ENCODE peak calls at places on chromosomes 7 and 10, in six cellular contexts. One of them, this sample, is unnamed.
A peak's percentile ranks its signal among the peaks of the same experiment; 100 is the strongest.

GRCh38 chr10:43214071-43214955 is 52.6 kb downstream of the RASGEF1A start:
- DNase-seq in brain microvascular endothelial cell: peak; percentile 40
- DNase-seq in esophagus squamous epithelium: no peak
- DNase-seq in Panc1: no peak
- DNase-seq in mammary epithelial cell: peak; percentile 9
- DNase-seq in cardiac muscle cell: no peak
- DNase-seq in this sample: no peak

GRCh38 chr10:94626476-94626875 is 57.1 kb upstream of the CYP2C18 start:
- DNase-seq in brain microvascular endothelial cell: no peak
- DNase-seq in esophagus squamous epithelium: no peak
- DNase-seq in Panc1: no peak
- DNase-seq in mammary epithelial cell: peak; percentile 41
- DNase-seq in cardiac muscle cell: no peak
- DNase-seq in this sample: peak; percentile 54

GRCh38 chr7:43303740-43304241 is 191.3 kb downstream of the HECW1 start:
- DNase-seq in brain microvascular endothelial cell: peak; percentile 4
- DNase-seq in esophagus squamous epithelium: no peak
- DNase-seq in Panc1: no peak
- DNase-seq in mammary epithelial cell: peak; percentile 74
- DNase-seq in cardiac muscle cell: no peak
- DNase-seq in this sample: peak; percentile 22

GRCh38 chr7:127417346-127417745 is 24.8 kb upstream of the ZNF800 start:
- DNase-seq in brain microvascular endothelial cell: no peak
- DNase-seq in esophagus squamous epithelium: no peak
- DNase-seq in Panc1: no peak
- DNase-seq in mammary epithelial cell: no peak
- DNase-seq in cardiac muscle cell: no peak
- DNase-seq in this sample: no peak

GRCh38 chr10:97759157-97759980 is 12.4 kb downstream of the SFRP5 start:
- DNase-seq in brain microvascular endothelial cell: peak; percentile 40
- DNase-seq in esophagus squamous epithelium: no peak
- DNase-seq in Panc1: peak; percentile 32
- DNase-seq in mammary epithelial cell: peak; percentile 27
- DNase-seq in cardiac muscle cell: peak; percentile 89
- DNase-seq in this sample: peak; percentile 47

GRCh38 chr7:37495574-37496184 is 47.0 kb upstream of the ELMO1 start:
- DNase-seq in brain microvascular endothelial cell: peak; percentile 13
- DNase-seq in esophagus squamous epithelium: no peak
- DNase-seq in Panc1: peak; percentile 12
- DNase-seq in mammary epithelial cell: peak; percentile 25
- DNase-seq in cardiac muscle cell: peak; percentile 44
- DNase-seq in this sample: no peak

GRCh38 chr10:116653885-116654284 is 33.1 kb downstream of the PNLIPRP2 start:
- DNase-seq in brain microvascular endothelial cell: no peak
- DNase-seq in esophagus squamous epithelium: no peak
- DNase-seq in Panc1: no peak
- DNase-seq in mammary epithelial cell: no peak
- DNase-seq in cardiac muscle cell: no peak
- DNase-seq in this sample: no peak

GRCh38 chr7:36001546-36001945 is 151.5 kb upstream of the EEPD1 start:
- DNase-seq in brain microvascular endothelial cell: peak; percentile 19
- DNase-seq in esophagus squamous epithelium: no peak
- DNase-seq in Panc1: no peak
- DNase-seq in mammary epithelial cell: no peak
- DNase-seq in cardiac muscle cell: no peak
- DNase-seq in this sample: no peak

GRCh38 chr10:82089327-82089726 is 214.3 kb downstream of the NRG3 start:
- DNase-seq in brain microvascular endothelial cell: no peak
- DNase-seq in esophagus squamous epithelium: no peak
- DNase-seq in Panc1: no peak
- DNase-seq in mammary epithelial cell: no peak
- DNase-seq in cardiac muscle cell: peak; percentile 9
- DNase-seq in this sample: no peak

GRCh38 chr10:14039968-14040668 is 290.6 kb downstream of the FRMD4A start:
- DNase-seq in brain microvascular endothelial cell: no peak
- DNase-seq in esophagus squamous epithelium: no peak
- DNase-seq in Panc1: no peak
- DNase-seq in mammary epithelial cell: no peak
- DNase-seq in cardiac muscle cell: no peak
- DNase-seq in this sample: no peak

GRCh38 chr7:150988230-150989226 is 2.3 kb upstream of the NOS3 start:
- DNase-seq in brain microvascular endothelial cell: peak; percentile 34
- DNase-seq in esophagus squamous epithelium: no peak
- DNase-seq in Panc1: no peak
- DNase-seq in mammary epithelial cell: no peak
- DNase-seq in cardiac muscle cell: peak; percentile 84
- DNase-seq in this sample: peak; percentile 14

GRCh38 chr7:54542920-54543539 is 855 bp downstream of the VSTM2A start:
- DNase-seq in brain microvascular endothelial cell: peak; percentile 8
- DNase-seq in esophagus squamous epithelium: no peak
- DNase-seq in Panc1: no peak
- DNase-seq in mammary epithelial cell: peak; percentile 13
- DNase-seq in cardiac muscle cell: peak; percentile 80
- DNase-seq in this sample: peak; percentile 10

GRCh38 chr7:16708980-16709379 is 44.6 kb upstream of the TSPAN13 start:
- DNase-seq in brain microvascular endothelial cell: peak; percentile 99
- DNase-seq in esophagus squamous epithelium: no peak
- DNase-seq in Panc1: peak; percentile 55
- DNase-seq in mammary epithelial cell: peak; percentile 61
- DNase-seq in cardiac muscle cell: no peak
- DNase-seq in this sample: peak; percentile 89

GRCh38 chr10:114593240-114593792 is 64.8 kb downstream of the ABLIM1 start:
- DNase-seq in brain microvascular endothelial cell: no peak
- DNase-seq in esophagus squamous epithelium: no peak
- DNase-seq in Panc1: no peak
- DNase-seq in mammary epithelial cell: no peak
- DNase-seq in cardiac muscle cell: no peak
- DNase-seq in this sample: no peak

GRCh38 chr10:23096814-23097549 is 1.6 kb downstream of the MSRB2 start:
- DNase-seq in brain microvascular endothelial cell: no peak
- DNase-seq in esophagus squamous epithelium: no peak
- DNase-seq in Panc1: no peak
- DNase-seq in mammary epithelial cell: peak; percentile 37
- DNase-seq in cardiac muscle cell: no peak
- DNase-seq in this sample: no peak

GRCh38 chr10:54869022-54869421 is 68.0 kb upstream of the PCDH15 start:
- DNase-seq in brain microvascular endothelial cell: no peak
- DNase-seq in esophagus squamous epithelium: no peak
- DNase-seq in Panc1: no peak
- DNase-seq in mammary epithelial cell: no peak
- DNase-seq in cardiac muscle cell: no peak
- DNase-seq in this sample: no peak

GRCh38 chr10:11177926-11178453 is 160.3 kb downstream of the CELF2 start:
- DNase-seq in brain microvascular endothelial cell: no peak
- DNase-seq in esophagus squamous epithelium: no peak
- DNase-seq in Panc1: no peak
- DNase-seq in mammary epithelial cell: no peak
- DNase-seq in cardiac muscle cell: peak; percentile 79
- DNase-seq in this sample: no peak

GRCh38 chr10:80405636-80406035 is 2.7 kb upstream of the PRXL2A start:
- DNase-seq in brain microvascular endothelial cell: peak; percentile 40
- DNase-seq in esophagus squamous epithelium: no peak
- DNase-seq in Panc1: no peak
- DNase-seq in mammary epithelial cell: no peak
- DNase-seq in cardiac muscle cell: peak; percentile 73
- DNase-seq in this sample: no peak

GRCh38 chr7:2412587-2413201 is 9.3 kb downstream of the CHST12 start:
- DNase-seq in brain microvascular endothelial cell: peak; percentile 14
- DNase-seq in esophagus squamous epithelium: no peak
- DNase-seq in Panc1: no peak
- DNase-seq in mammary epithelial cell: no peak
- DNase-seq in cardiac muscle cell: no peak
- DNase-seq in this sample: no peak

GRCh38 chr7:32935558-32935957 is 21.7 kb upstream of the FKBP9 start:
- DNase-seq in brain microvascular endothelial cell: no peak
- DNase-seq in esophagus squamous epithelium: no peak
- DNase-seq in Panc1: no peak
- DNase-seq in mammary epithelial cell: no peak
- DNase-seq in cardiac muscle cell: no peak
- DNase-seq in this sample: no peak

GRCh38 chr10:106925187-106925586 is 239.3 kb downstream of the SORCS1 start:
- DNase-seq in brain microvascular endothelial cell: no peak
- DNase-seq in esophagus squamous epithelium: no peak
- DNase-seq in Panc1: no peak
- DNase-seq in mammary epithelial cell: no peak
- DNase-seq in cardiac muscle cell: peak; percentile 55
- DNase-seq in this sample: no peak

GRCh38 chr7:101990811-101991418 is 173.5 kb downstream of the CUX1 start:
- DNase-seq in brain microvascular endothelial cell: no peak
- DNase-seq in esophagus squamous epithelium: no peak
- DNase-seq in Panc1: no peak
- DNase-seq in mammary epithelial cell: no peak
- DNase-seq in cardiac muscle cell: no peak
- DNase-seq in this sample: no peak

GRCh38 chr7:34982371-34983019 is 54.8 kb downstream of the DPY19L1 start:
- DNase-seq in brain microvascular endothelial cell: no peak
- DNase-seq in esophagus squamous epithelium: no peak
- DNase-seq in Panc1: no peak
- DNase-seq in mammary epithelial cell: no peak
- DNase-seq in cardiac muscle cell: no peak
- DNase-seq in this sample: no peak

GRCh38 chr7:130874071-130874915 is 140.3 kb upstream of the KLF14 start:
- DNase-seq in brain microvascular endothelial cell: no peak
- DNase-seq in esophagus squamous epithelium: no peak
- DNase-seq in Panc1: no peak
- DNase-seq in mammary epithelial cell: no peak
- DNase-seq in cardiac muscle cell: no peak
- DNase-seq in this sample: no peak
- H3K36me3 ChIP-seq in brain microvascular endothelial cell: peaks cover 71% of the 10 kb centered on the region
- H3K36me3 ChIP-seq in esophagus squamous epithelium: peaks cover 77% of the 10 kb centered on the region
- H3K36me3 ChIP-seq in Panc1: peaks cover 30% of the 10 kb centered on the region
- H3K36me3 ChIP-seq in mammary epithelial cell: peaks cover 45% of the 10 kb centered on the region
- H3K36me3 ChIP-seq in cardiac muscle cell: no peaks in the 10 kb centered on the region
- H3K36me3 ChIP-seq in this sample: peaks cover 72% of the 10 kb centered on the region

GRCh38 chr7:65004575-65004974 is 1.9 kb downstream of the ERV3-1 start:
- DNase-seq in brain microvascular endothelial cell: no peak
- DNase-seq in esophagus squamous epithelium: no peak
- DNase-seq in Panc1: no peak
- DNase-seq in mammary epithelial cell: no peak
- DNase-seq in cardiac muscle cell: no peak
- DNase-seq in this sample: no peak
- H3K36me3 ChIP-seq in brain microvascular endothelial cell: peaks cover 13% of the 10 kb centered on the region
- H3K36me3 ChIP-seq in esophagus squamous epithelium: peaks cover 31% of the 10 kb centered on the region
- H3K36me3 ChIP-seq in Panc1: peaks cover 3% of the 10 kb centered on the region
- H3K36me3 ChIP-seq in mammary epithelial cell: peaks cover 2% of the 10 kb centered on the region
- H3K36me3 ChIP-seq in cardiac muscle cell: no peaks in the 10 kb centered on the region
- H3K36me3 ChIP-seq in this sample: peaks cover 58% of the 10 kb centered on the region

GRCh38 chr7:778271-778967 is 51.3 kb upstream of the PRKAR1B start:
- DNase-seq in brain microvascular endothelial cell: peak; percentile 28
- DNase-seq in esophagus squamous epithelium: no peak
- DNase-seq in Panc1: no peak
- DNase-seq in mammary epithelial cell: no peak
- DNase-seq in cardiac muscle cell: no peak
- DNase-seq in this sample: no peak

GRCh38 chr7:780056-780455 is 52.2 kb upstream of the SUN1 start:
- DNase-seq in brain microvascular endothelial cell: no peak
- DNase-seq in esophagus squamous epithelium: no peak
- DNase-seq in Panc1: no peak
- DNase-seq in mammary epithelial cell: no peak
- DNase-seq in cardiac muscle cell: no peak
- DNase-seq in this sample: no peak

GRCh38 chr7:778968-779451 is 51.9 kb upstream of the PRKAR1B start:
- DNase-seq in brain microvascular endothelial cell: no peak
- DNase-seq in esophagus squamous epithelium: no peak
- DNase-seq in Panc1: no peak
- DNase-seq in mammary epithelial cell: no peak
- DNase-seq in cardiac muscle cell: no peak
- DNase-seq in this sample: no peak

GRCh38 chr7:780516-780915 is 51.8 kb upstream of the SUN1 start:
- DNase-seq in brain microvascular endothelial cell: no peak
- DNase-seq in esophagus squamous epithelium: no peak
- DNase-seq in Panc1: no peak
- DNase-seq in mammary epithelial cell: no peak
- DNase-seq in cardiac muscle cell: no peak
- DNase-seq in this sample: no peak

GRCh38 chr7:779480-779879 is 52.4 kb upstream of the PRKAR1B start:
- DNase-seq in brain microvascular endothelial cell: no peak
- DNase-seq in esophagus squamous epithelium: no peak
- DNase-seq in Panc1: no peak
- DNase-seq in mammary epithelial cell: no peak
- DNase-seq in cardiac muscle cell: no peak
- DNase-seq in this sample: no peak
- H3K36me3 ChIP-seq in brain microvascular endothelial cell: peaks cover 17% of the 10 kb centered on the region
- H3K36me3 ChIP-seq in esophagus squamous epithelium: peaks cover 98% of the 10 kb centered on the region
- H3K36me3 ChIP-seq in Panc1: peaks cover 22% of the 10 kb centered on the region
- H3K36me3 ChIP-seq in mammary epithelial cell: peaks cover 3% of the 10 kb centered on the region
- H3K36me3 ChIP-seq in cardiac muscle cell: peaks cover 16% of the 10 kb centered on the region
- H3K36me3 ChIP-seq in this sample: peaks cover 34% of the 10 kb centered on the region

DNA sequence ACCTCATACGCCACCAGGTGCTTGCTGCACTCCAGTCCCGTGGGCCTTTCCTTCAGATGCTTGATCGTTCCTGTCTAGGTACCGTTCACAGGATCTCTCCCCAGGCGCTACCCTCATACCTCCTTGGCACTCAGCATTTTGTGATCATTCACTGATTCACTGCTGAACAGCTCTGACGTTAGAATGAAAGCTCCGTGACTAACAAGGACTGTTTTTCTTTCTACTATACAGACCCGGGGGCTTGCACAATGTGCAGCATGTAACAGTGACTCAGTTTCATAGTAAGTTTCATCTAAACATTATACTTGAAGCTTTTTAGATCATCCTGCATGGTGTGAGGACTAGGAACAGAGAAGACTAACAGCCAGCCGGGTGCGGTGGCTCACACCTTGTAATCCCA is 20.6 kb downstream of the KIN start:
- DNase-seq in brain microvascular endothelial cell: peak; percentile 88
- DNase-seq in esophagus squamous epithelium: no peak
- DNase-seq in Panc1: no peak
- DNase-seq in mammary epithelial cell: peak; percentile 24
- DNase-seq in cardiac muscle cell: no peak
- DNase-seq in this sample: peak; percentile 36
- H3K36me3 ChIP-seq in brain microvascular endothelial cell: peaks cover 40% of the 10 kb centered on the region
- H3K36me3 ChIP-seq in esophagus squamous epithelium: peaks cover 100% of the 10 kb centered on the region
- H3K36me3 ChIP-seq in Panc1: peaks cover 15% of the 10 kb centered on the region
- H3K36me3 ChIP-seq in mammary epithelial cell: peaks cover 26% of the 10 kb centered on the region
- H3K36me3 ChIP-seq in cardiac muscle cell: peaks cover 54% of the 10 kb centered on the region
- H3K36me3 ChIP-seq in this sample: peaks cover 48% of the 10 kb centered on the region

DNA sequence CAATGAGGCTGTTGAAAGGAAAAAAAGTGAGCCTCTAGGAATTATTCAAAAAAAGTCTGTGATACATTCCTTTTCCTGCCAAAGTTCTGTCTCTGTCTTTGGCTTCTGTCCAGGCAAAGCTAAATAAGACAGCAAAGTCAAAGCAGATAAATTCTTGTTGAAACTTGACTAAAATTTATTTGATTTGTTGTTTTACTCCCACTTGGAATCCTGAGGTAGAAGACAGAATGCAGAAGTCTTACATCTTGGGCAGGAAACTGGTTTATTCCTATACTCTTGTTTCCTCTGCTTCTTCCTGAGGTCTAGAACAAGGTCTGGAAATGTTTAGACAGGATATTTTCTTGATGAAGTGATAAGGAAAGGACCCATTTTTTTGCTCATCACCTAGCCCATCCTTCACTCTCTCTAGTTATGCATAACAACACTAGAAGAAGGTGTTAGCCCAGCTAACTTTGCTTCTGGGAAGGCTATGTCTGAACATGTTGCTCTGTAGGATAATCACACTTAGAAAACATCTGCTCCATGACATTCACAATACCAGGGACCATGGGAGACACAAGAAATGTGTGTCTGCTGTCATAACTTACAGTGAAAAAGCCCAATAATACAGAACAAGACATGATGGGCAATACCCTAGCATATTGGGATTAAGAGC is 14.1 kb upstream of the ZNF282 start:
- DNase-seq in brain microvascular endothelial cell: no peak
- DNase-seq in esophagus squamous epithelium: no peak
- DNase-seq in Panc1: no peak
- DNase-seq in mammary epithelial cell: peak; percentile 51
- DNase-seq in cardiac muscle cell: no peak
- DNase-seq in this sample: no peak
- H3K36me3 ChIP-seq in brain microvascular endothelial cell: peaks cover 37% of the 10 kb centered on the region
- H3K36me3 ChIP-seq in esophagus squamous epithelium: peaks cover 57% of the 10 kb centered on the region
- H3K36me3 ChIP-seq in Panc1: peaks cover 12% of the 10 kb centered on the region
- H3K36me3 ChIP-seq in mammary epithelial cell: peaks cover 26% of the 10 kb centered on the region
- H3K36me3 ChIP-seq in cardiac muscle cell: peaks cover 33% of the 10 kb centered on the region
- H3K36me3 ChIP-seq in this sample: peaks cover 27% of the 10 kb centered on the region

This sample was measured in MG63.